ENCODE peak calls at places on chromosomes 11 and 22, in nine cellular contexts. V is transverse colon, J is ovary, M is stomach, T is suprapubic skin, I is H1, R is esophagus muscularis mucosa, U is A549, A is tibial nerve. H is an unnamed sample.

GRCh38 chr11:66468691-66469090 is 2.0 kb downstream of the PELI3 start:
- DNase-seq in T (no peak), M (no peak), I (no peak), R (no peak), J (no peak), A (no peak), U (no peak), V (no peak), H (no peak)

GRCh38 chr11:12696911-12697581 is 22.8 kb downstream of the TEAD1 start:
- DNase-seq in I (no peak), M (no peak), T (no peak), A (no peak), J (no peak), R (no peak), U (no peak), V (no peak), H (no peak)

GRCh38 chr11:1291295-1292017 is 18.0 kb downstream of the TOLLIP start:
- DNase-seq in M (no peak), V (peak; percentile 4), I (no peak), A (no peak), J (peak; percentile 24), R (no peak), U (no peak), T (peak; percentile 65), H (no peak)

GRCh38 chr22:49740242-49740641 is 87.4 kb downstream of the BRD1 start:
- DNase-seq in I (no peak), M (peak; percentile 5), U (no peak), R (peak; percentile 42), V (no peak), A (no peak), J (no peak), T (no peak), H (no peak)

GRCh38 chr11:2920343-2920742 is 8.9 kb downstream of the PHLDA2 start:
- DNase-seq in R (no peak), A (no peak), T (no peak), M (no peak), I (no peak), V (no peak), U (no peak), J (no peak), H (no peak)

GRCh38 chr11:103532133-103532788 is 423.0 kb downstream of the DYNC2H1 start:
- DNase-seq in I (no peak), M (no peak), U (no peak), J (no peak), A (no peak), T (no peak), R (no peak), V (no peak), H (no peak)

GRCh38 chr11:15453211-15453715 is 338.5 kb downstream of the INSC start:
- DNase-seq in R (peak; percentile 19), T (no peak), U (no peak), J (no peak), A (no peak), I (no peak), M (no peak), V (no peak), H (no peak)

GRCh38 chr11:20934521-20934920 is 265.1 kb downstream of the NELL1 start:
- DNase-seq in A (no peak), M (no peak), J (no peak), R (no peak), U (no peak), I (no peak), V (no peak), T (no peak), H (no peak)

GRCh38 chr22:39859903-39860588 is 33.5 kb downstream of the ENTHD1 start:
- DNase-seq in R (no peak), M (no peak), A (no peak), J (no peak), I (no peak), V (no peak), T (no peak), U (no peak), H (no peak)

GRCh38 chr22:27212617-27213177 is 555.3 kb downstream of the MIAT start:
- DNase-seq in J (peak; percentile 63), I (no peak), A (peak; percentile 91), V (peak; percentile 69), R (peak; percentile 94), M (no peak), T (peak; percentile 83), U (peak; percentile 41), H (peak; percentile 97)

GRCh38 chr22:39252461-39253391 is 7.9 kb upstream of the PDGFB start:
- DNase-seq in T (no peak), U (no peak), M (no peak), V (no peak), J (no peak), R (no peak), A (no peak), I (no peak), H (no peak)

DNA sequence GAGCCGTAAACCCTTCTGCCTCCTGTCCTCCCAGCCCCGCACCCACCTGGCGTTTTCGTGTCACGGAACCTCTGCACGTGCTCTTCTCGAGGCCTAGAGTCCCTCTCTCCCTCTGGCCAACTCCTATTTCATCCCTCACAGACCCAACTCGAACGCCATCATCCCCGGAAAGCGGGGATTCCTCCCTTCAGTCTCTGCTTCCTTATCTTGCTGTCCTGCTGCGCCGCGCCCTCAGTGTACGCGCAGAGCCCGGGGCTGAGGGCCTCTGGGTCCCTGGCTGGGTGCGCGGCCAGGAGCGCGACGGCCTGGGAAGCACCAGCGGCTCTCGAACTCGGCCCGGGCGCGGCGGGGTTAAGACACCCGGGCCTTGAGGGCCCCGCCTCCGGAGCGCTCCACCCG is 472 bp upstream of the ATG16L2 start:
- DNase-seq in J (no peak), A (peak; percentile 59), T (no peak), V (peak; percentile 87), I (no peak), R (peak; percentile 96), U (peak; percentile 61), M (peak; percentile 85), H (peak; percentile 92)
- TF ChIP-seq EP300 in J (no peak), A (no peak), T (no peak), V (no peak), I (no peak), R (no peak), U (no peak), M (no peak), H (no peak)

GRCh38 chr22:42648017-42648367 is 1.2 kb downstream of the CYB5R3 start:
- DNase-seq in I (no peak), U (no peak), A (no peak), R (no peak), J (no peak), V (no peak), M (no peak), T (no peak), H (no peak)

GRCh38 chr22:42645341-42645937 is 3.8 kb downstream of the CYB5R3 start:
- DNase-seq in I (no peak), V (no peak), M (peak; percentile 44), U (no peak), J (no peak), A (no peak), T (no peak), R (no peak), H (no peak)

GRCh38 chr22:42648368-42649260 is 578 bp downstream of the CYB5R3 start:
- DNase-seq in U (peak; percentile 54), I (no peak), V (peak; percentile 89), M (peak; percentile 79), J (peak; percentile 57), R (no peak), T (no peak), A (no peak), H (no peak)

GRCh38 chr22:42645938-42646568 is 3.1 kb downstream of the CYB5R3 start:
- DNase-seq in M (peak; percentile 70), V (peak; percentile 56), A (no peak), T (no peak), R (no peak), U (no peak), I (no peak), J (peak; percentile 59), H (no peak)

DNA sequence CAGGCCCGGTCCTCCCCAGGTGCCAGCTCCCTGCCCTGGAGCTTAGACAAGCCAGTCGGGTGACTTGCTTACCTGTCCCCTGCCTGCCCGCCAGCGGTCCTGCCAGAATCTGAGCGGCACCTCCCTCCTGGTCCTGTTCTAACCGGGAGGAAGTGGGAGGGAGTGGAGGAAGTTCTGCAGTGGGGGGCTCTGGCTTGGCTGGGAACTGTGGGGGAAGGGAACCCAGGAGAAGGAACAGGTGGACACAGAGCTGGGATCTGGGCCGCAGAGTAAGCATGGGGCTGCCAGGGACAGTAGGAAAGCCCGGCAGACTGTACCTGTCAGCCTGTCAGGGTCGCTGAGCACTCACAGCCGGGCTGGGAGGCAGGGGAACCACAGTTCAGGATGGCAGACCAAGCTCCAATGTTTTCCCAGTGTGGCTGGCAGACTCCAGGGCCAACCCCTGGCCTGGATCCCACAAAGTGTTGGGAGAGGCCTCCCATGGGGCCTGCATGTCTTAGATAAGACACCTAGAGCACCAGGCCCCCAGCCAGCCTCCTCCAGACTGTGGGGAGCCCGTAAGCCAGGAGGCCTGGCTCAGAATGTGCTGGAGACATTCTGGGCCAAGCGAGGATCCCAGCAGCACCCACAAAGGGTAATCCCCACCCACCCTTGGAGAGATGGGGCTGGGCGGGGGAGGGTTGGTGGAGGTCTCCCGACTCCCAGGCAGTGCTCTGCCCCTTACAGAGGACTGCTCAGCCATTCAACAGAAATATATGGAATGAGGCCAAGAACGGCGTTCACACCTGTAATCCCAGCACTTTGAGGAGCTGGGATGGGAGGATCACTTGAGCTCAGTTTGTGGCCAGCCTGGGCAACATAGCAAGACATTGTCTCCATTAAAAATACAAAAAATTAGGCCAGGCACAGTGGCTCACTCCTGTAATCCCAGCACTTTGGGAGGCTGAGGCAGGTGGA is 2.3 kb downstream of the CYB5R3 start:
- DNase-seq in V (peak; percentile 61), M (peak; percentile 91), A (no peak), U (no peak), J (peak; percentile 76), I (no peak), R (no peak), T (no peak), H (no peak)
- H3K4me1 ChIP-seq in V (peaks cover 65% of the 10 kb centered on the region), M (peaks cover 75% of the 10 kb centered on the region), A (peaks cover 3% of the 10 kb centered on the region), U (peaks cover 37% of the 10 kb centered on the region), J (peaks cover 46% of the 10 kb centered on the region), I (peaks cover 21% of the 10 kb centered on the region), R (peaks cover 71% of the 10 kb centered on the region), T (peaks cover 72% of the 10 kb centered on the region), H (peaks cover 71% of the 10 kb centered on the region)

DNA sequence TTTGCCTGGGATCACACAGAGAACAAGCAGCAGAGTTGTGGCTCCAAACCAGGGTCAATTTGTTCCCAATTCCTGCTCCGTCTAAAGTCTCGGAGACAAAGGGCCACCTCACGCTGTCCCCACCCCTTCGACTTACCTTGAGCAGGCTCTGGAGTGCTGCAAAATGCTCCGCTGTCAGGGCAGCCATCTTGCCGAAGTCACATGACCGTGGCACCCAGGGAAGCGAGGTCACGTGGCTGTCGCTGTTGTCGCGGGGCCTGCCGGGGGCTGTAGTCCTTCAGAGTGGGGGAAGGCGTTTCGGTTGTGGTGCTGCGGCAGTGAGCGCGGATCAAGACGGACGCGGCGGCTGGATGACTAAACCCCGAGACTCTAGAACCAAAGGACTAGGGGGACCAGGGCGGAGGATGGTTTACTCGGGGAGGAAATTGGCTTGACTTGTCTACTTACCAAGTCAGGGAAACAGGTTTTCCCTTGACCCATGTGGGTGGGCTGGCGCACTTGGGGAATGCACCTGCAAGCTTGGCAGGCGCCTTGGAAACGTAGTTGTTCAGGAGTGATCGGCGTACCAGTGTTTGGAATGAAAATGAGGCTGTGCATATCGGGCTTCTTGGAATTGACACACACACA is at the start of gene COMMD9:
- DNase-seq in U (peak; percentile 94), J (peak; percentile 92), A (peak; percentile 94), T (peak; percentile 98), R (peak; percentile 99), I (peak; percentile 93), M (peak; percentile 95), V (peak; percentile 96), H (peak; percentile 97)
- H3K27ac ChIP-seq in U (peak within 1 kb of the TSS; percentile 70), J (no peak within 1 kb of the TSS), A (no peak within 1 kb of the TSS), T (peak within 1 kb of the TSS; percentile 53), R (peak within 1 kb of the TSS; percentile 57), I (no peak within 1 kb of the TSS), M (peak within 1 kb of the TSS; percentile 21), V (peak within 1 kb of the TSS; percentile 68), H (peak within 1 kb of the TSS; percentile 41)

GRCh38 chr22:29146771-29147170 is 58.9 kb upstream of the EMID1 start:
- DNase-seq in V (no peak), R (no peak), I (no peak), J (peak; percentile 13), T (peak; percentile 50), A (no peak), U (no peak), M (peak; percentile 24), H (peak; percentile 41)
- TF ChIP-seq EP300 in V (no peak), R (no peak), I (no peak), J (no peak), T (no peak), A (no peak), U (no peak), M (no peak), H (no peak)

H was measured in sigmoid colon.